ENCODE peak calls at places on chromosomes 11 and 22, in four cellular contexts. One of them, this sample, is unnamed.

GRCh38 chr11:79439893-79440450 is 858 bp downstream of the TENM4 start:
- DNase-seq in stomach: no peak
- DNase-seq in HEK293T: peak
- DNase-seq in thoracic aorta: no peak
- DNase-seq in this sample: peak

GRCh38 chr11:61545341-61545740 is 35.5 kb downstream of the SYT7 start:
- DNase-seq in stomach: no peak
- DNase-seq in HEK293T: peak
- DNase-seq in thoracic aorta: no peak
- DNase-seq in this sample: no peak

GRCh38 chr11:2289859-2290258 is 11.9 kb downstream of the C11orf21 start:
- DNase-seq in stomach: no peak
- DNase-seq in HEK293T: no peak
- DNase-seq in thoracic aorta: no peak
- DNase-seq in this sample: no peak

GRCh38 chr11:115919341-115920086 is 415.3 kb upstream of the CADM1 start:
- DNase-seq in stomach: no peak
- DNase-seq in HEK293T: no peak
- DNase-seq in thoracic aorta: no peak
- DNase-seq in this sample: no peak

GRCh38 chr11:94700631-94701030 is 67.5 kb upstream of the AMOTL1 start:
- DNase-seq in stomach: no peak
- DNase-seq in HEK293T: no peak
- DNase-seq in thoracic aorta: no peak
- DNase-seq in this sample: no peak

GRCh38 chr11:68521962-68522626 is 61.5 kb downstream of the PPP6R3 start:
- DNase-seq in stomach: no peak
- DNase-seq in HEK293T: no peak
- DNase-seq in thoracic aorta: no peak
- DNase-seq in this sample: no peak

GRCh38 chr11:16737860-16738197 is 618 bp upstream of the C11orf58 start:
- DNase-seq in stomach: no peak
- DNase-seq in HEK293T: peak
- DNase-seq in thoracic aorta: no peak
- DNase-seq in this sample: no peak

GRCh38 chr22:45242778-45243191 is 2.1 kb upstream of the KIAA0930 start:
- DNase-seq in stomach: peak
- DNase-seq in HEK293T: no peak
- DNase-seq in thoracic aorta: no peak
- DNase-seq in this sample: peak

GRCh38 chr22:20584872-20585639 is 77.6 kb downstream of the MED15 start:
- DNase-seq in stomach: no peak
- DNase-seq in HEK293T: no peak
- DNase-seq in thoracic aorta: no peak
- DNase-seq in this sample: no peak

GRCh38 chr22:38262051-38262795 is 10.6 kb downstream of the TMEM184B start:
- DNase-seq in stomach: peak
- DNase-seq in HEK293T: peak
- DNase-seq in thoracic aorta: no peak
- DNase-seq in this sample: peak

GRCh38 chr11:35030716-35031213 is 108.2 kb upstream of the CD44 start:
- DNase-seq in stomach: no peak
- DNase-seq in HEK293T: peak
- DNase-seq in thoracic aorta: peak
- DNase-seq in this sample: no peak

GRCh38 chr11:59207988-59208432 is 4.7 kb downstream of the MPEG1 start:
- DNase-seq in stomach: peak
- DNase-seq in HEK293T: peak
- DNase-seq in thoracic aorta: no peak
- DNase-seq in this sample: peak

GRCh38 chr11:57309106-57310059 is 15.4 kb downstream of the TNKS1BP1 start:
- DNase-seq in stomach: no peak
- DNase-seq in HEK293T: no peak
- DNase-seq in thoracic aorta: no peak
- DNase-seq in this sample: no peak

GRCh38 chr11:106459135-106459534 is 381.7 kb downstream of the AASDHPPT start:
- DNase-seq in stomach: no peak
- DNase-seq in HEK293T: no peak
- DNase-seq in thoracic aorta: no peak
- DNase-seq in this sample: no peak

GRCh38 chr22:39194098-39194497 is 41.6 kb upstream of the CBX7 start:
- DNase-seq in stomach: no peak
- DNase-seq in HEK293T: no peak
- DNase-seq in thoracic aorta: no peak
- DNase-seq in this sample: no peak

GRCh38 chr22:21761086-21761485 is 25.5 kb upstream of the YPEL1 start:
- DNase-seq in stomach: no peak
- DNase-seq in HEK293T: no peak
- DNase-seq in thoracic aorta: no peak
- DNase-seq in this sample: no peak

GRCh38 chr11:121671276-121672168 is 218.8 kb upstream of the SORL1-AS1 start:
- DNase-seq in stomach: no peak
- DNase-seq in HEK293T: no peak
- DNase-seq in thoracic aorta: no peak
- DNase-seq in this sample: no peak

GRCh38 chr22:40289991-40290459 is 56.3 kb upstream of the ADSL start:
- DNase-seq in stomach: peak
- DNase-seq in HEK293T: no peak
- DNase-seq in thoracic aorta: no peak
- DNase-seq in this sample: no peak

GRCh38 chr22:48845356-48845936 is 982.2 kb downstream of the BRD1 start:
- DNase-seq in stomach: no peak
- DNase-seq in HEK293T: no peak
- DNase-seq in thoracic aorta: no peak
- DNase-seq in this sample: no peak